ENCODE peak calls at places on chromosome 17, in five cellular contexts. One of them, this sample, is unnamed.

GRCh38 chr17:40903129-40903847 is 18.2 kb upstream of the KRT20 start:
- DNase-seq in A549: peak; percentile 96
- DNase-seq in GM12878: no peak
- DNase-seq in K562: peak; percentile 32
- DNase-seq in HepG2: peak; percentile 82
- DNase-seq in this sample: no peak

GRCh38 chr17:65020284-65020683 is 36.3 kb downstream of the GNA13 start:
- DNase-seq in A549: no peak
- DNase-seq in GM12878: no peak
- DNase-seq in K562: no peak
- DNase-seq in HepG2: no peak
- DNase-seq in this sample: no peak

GRCh38 chr17:8981443-8981842 is 15.9 kb upstream of the PIK3R5 start:
- DNase-seq in A549: no peak
- DNase-seq in GM12878: no peak
- DNase-seq in K562: no peak
- DNase-seq in HepG2: no peak
- DNase-seq in this sample: no peak

GRCh38 chr17:50151937-50152547 is 1.6 kb upstream of the PPP1R9B start:
- DNase-seq in A549: peak; percentile 96
- DNase-seq in GM12878: no peak
- DNase-seq in K562: peak; percentile 92
- DNase-seq in HepG2: peak; percentile 87
- DNase-seq in this sample: peak; percentile 89

GRCh38 chr17:45147102-45147580 is 1.1 kb upstream of the HEXIM1 start:
- DNase-seq in A549: no peak
- DNase-seq in GM12878: no peak
- DNase-seq in K562: peak; percentile 88
- DNase-seq in HepG2: no peak
- DNase-seq in this sample: peak; percentile 86

GRCh38 chr17:14741516-14741915 is 440.6 kb downstream of the HS3ST3B1 start:
- DNase-seq in A549: peak; percentile 42
- DNase-seq in GM12878: no peak
- DNase-seq in K562: no peak
- DNase-seq in HepG2: no peak
- DNase-seq in this sample: no peak

GRCh38 chr17:4708436-4708835 is 2.0 kb upstream of the ARRB2 start:
- DNase-seq in A549: peak; percentile 60
- DNase-seq in GM12878: no peak
- DNase-seq in K562: peak; percentile 38
- DNase-seq in HepG2: peak; percentile 72
- DNase-seq in this sample: no peak

GRCh38 chr17:6323626-6324356 is 111.1 kb downstream of the AIPL1 start:
- DNase-seq in A549: peak; percentile 20
- DNase-seq in GM12878: no peak
- DNase-seq in K562: peak; percentile 5
- DNase-seq in HepG2: no peak
- DNase-seq in this sample: peak; percentile 14

GRCh38 chr17:67879662-67880061 is 54.4 kb downstream of the BPTF start:
- DNase-seq in A549: no peak
- DNase-seq in GM12878: no peak
- DNase-seq in K562: peak; percentile 43
- DNase-seq in HepG2: no peak
- DNase-seq in this sample: no peak

GRCh38 chr17:13584701-13585080 is 17.0 kb downstream of the HS3ST3A1 start:
- DNase-seq in A549: no peak
- DNase-seq in GM12878: no peak
- DNase-seq in K562: no peak
- DNase-seq in HepG2: no peak
- DNase-seq in this sample: no peak

GRCh38 chr17:13702266-13702665 is 100.5 kb upstream of the HS3ST3A1 start:
- DNase-seq in A549: no peak
- DNase-seq in GM12878: no peak
- DNase-seq in K562: no peak
- DNase-seq in HepG2: no peak
- DNase-seq in this sample: no peak

GRCh38 chr17:79837888-79838540 is 1.2 kb downstream of the CBX4 start:
- DNase-seq in A549: no peak
- DNase-seq in GM12878: no peak
- DNase-seq in K562: peak; percentile 47
- DNase-seq in HepG2: no peak
- DNase-seq in this sample: peak; percentile 62

GRCh38 chr17:44221072-44221861 is 1.8 kb upstream of the UBTF start:
- DNase-seq in A549: peak; percentile 85
- DNase-seq in GM12878: no peak
- DNase-seq in K562: peak; percentile 85
- DNase-seq in HepG2: peak; percentile 78
- DNase-seq in this sample: peak; percentile 84

GRCh38 chr17:78137392-78138203 is 7.0 kb downstream of the TMC8 start:
- DNase-seq in A549: peak; percentile 65
- DNase-seq in GM12878: no peak
- DNase-seq in K562: peak; percentile 84
- DNase-seq in HepG2: no peak
- DNase-seq in this sample: peak; percentile 60

GRCh38 chr17:74579910-74580309 is 12.2 kb downstream of the CD300LD start:
- DNase-seq in A549: no peak
- DNase-seq in GM12878: no peak
- DNase-seq in K562: no peak
- DNase-seq in HepG2: no peak
- DNase-seq in this sample: no peak

GRCh38 chr17:80860101-80860671 is 131.5 kb upstream of the CHMP6 start:
- DNase-seq in A549: no peak
- DNase-seq in GM12878: no peak
- DNase-seq in K562: no peak
- DNase-seq in HepG2: no peak
- DNase-seq in this sample: no peak

GRCh38 chr17:19756551-19756950 is 8.5 kb upstream of the ALDH3A1 start:
- DNase-seq in A549: no peak
- DNase-seq in GM12878: no peak
- DNase-seq in K562: no peak
- DNase-seq in HepG2: no peak
- DNase-seq in this sample: no peak

GRCh38 chr17:64081802-64082799 is 47.8 kb downstream of the ERN1 start:
- DNase-seq in A549: peak; percentile 93
- DNase-seq in GM12878: peak; percentile 72
- DNase-seq in K562: peak; percentile 64
- DNase-seq in HepG2: peak; percentile 93
- DNase-seq in this sample: peak; percentile 76

GRCh38 chr17:20092973-20093626 is 83.9 kb downstream of the SPECC1 start:
- DNase-seq in A549: no peak
- DNase-seq in GM12878: no peak
- DNase-seq in K562: no peak
- DNase-seq in HepG2: no peak
- DNase-seq in this sample: no peak

GRCh38 chr17:28959471-28959871 is 8.2 kb upstream of the PHF12 start:
- DNase-seq in A549: no peak
- DNase-seq in GM12878: no peak
- DNase-seq in K562: no peak
- DNase-seq in HepG2: no peak
- DNase-seq in this sample: no peak

GRCh38 chr17:10735821-10736220 is 6.0 kb upstream of the TMEM220 start:
- DNase-seq in A549: no peak
- DNase-seq in GM12878: no peak
- DNase-seq in K562: no peak
- DNase-seq in HepG2: no peak
- DNase-seq in this sample: no peak

GRCh38 chr17:61314368-61315078 is 85.1 kb upstream of the TBX2 start:
- DNase-seq in A549: no peak
- DNase-seq in GM12878: no peak
- DNase-seq in K562: no peak
- DNase-seq in HepG2: no peak
- DNase-seq in this sample: peak; percentile 69

GRCh38 chr17:33647976-33648375 is 354.9 kb upstream of the ASIC2 start:
- DNase-seq in A549: peak; percentile 44
- DNase-seq in GM12878: no peak
- DNase-seq in K562: peak; percentile 33
- DNase-seq in HepG2: no peak
- DNase-seq in this sample: peak; percentile 49

DNA sequence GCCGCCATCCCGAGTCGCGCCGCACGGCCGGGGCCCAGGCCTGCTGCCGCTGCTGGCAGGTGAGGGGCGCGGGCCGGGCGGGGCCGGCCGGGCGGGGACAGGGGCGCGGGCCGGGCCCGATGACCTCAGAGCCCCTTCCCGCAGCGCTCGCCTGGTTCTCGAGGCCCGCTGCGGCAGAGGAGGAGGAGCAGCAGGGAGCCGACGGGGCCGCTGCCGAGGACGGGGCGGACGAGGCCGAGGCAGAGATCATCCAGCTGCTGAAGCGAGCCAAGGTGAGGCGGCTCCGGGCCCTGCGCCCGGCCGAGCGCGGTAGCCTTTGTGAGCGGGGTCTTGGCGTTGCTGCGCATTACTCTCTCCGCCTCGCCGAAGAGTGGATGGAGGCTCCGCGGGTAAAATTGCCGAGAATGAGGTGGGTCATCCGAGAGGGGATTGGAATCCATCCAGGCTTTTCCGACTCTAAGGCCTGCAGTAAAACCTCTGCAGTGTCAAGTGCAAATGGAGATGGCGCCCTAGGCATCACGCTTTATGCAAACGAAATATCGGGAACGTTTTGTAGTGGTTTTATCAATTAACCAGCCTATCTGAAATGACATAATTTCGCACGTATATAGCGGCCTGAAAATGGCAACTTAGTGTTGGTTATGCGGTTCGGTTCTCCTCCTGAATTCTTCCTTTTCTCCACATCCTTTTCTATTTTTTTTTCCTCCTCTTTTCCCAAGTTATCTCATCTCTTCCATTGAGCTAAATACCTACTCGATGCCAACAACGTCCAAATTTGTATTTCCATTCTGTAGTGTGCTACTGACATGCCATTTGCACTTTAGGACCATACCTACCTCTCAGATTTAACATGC is 577 bp downstream of the TTC19 start:
- DNase-seq in A549: peak; percentile 48
- DNase-seq in GM12878: no peak
- DNase-seq in K562: peak; percentile 45
- DNase-seq in HepG2: peak; percentile 15
- DNase-seq in this sample: no peak
- TF ChIP-seq CHD2 in A549: no peak
- TF ChIP-seq CHD2 in GM12878: no peak
- TF ChIP-seq CHD2 in K562: no peak
- TF ChIP-seq CHD2 in HepG2: no peak
- TF ChIP-seq CHD2 in this sample: no peak

GRCh38 chr17:76453431-76453743 is 435 bp upstream of the UBE2O start:
- DNase-seq in A549: no peak
- DNase-seq in GM12878: no peak
- DNase-seq in K562: no peak
- DNase-seq in HepG2: no peak
- DNase-seq in this sample: no peak
- H3K4me3 ChIP-seq in A549: peak overlapping the region; percentile 84
- H3K4me3 ChIP-seq in GM12878: no peak overlapping the region
- H3K4me3 ChIP-seq in K562: no peak overlapping the region
- H3K4me3 ChIP-seq in HepG2: no peak overlapping the region
- H3K4me3 ChIP-seq in this sample: peak overlapping the region; percentile 74

GRCh38 chr17:38449364-38449763 is 21.1 kb downstream of the ARHGAP23 start:
- DNase-seq in A549: peak; percentile 51
- DNase-seq in GM12878: no peak
- DNase-seq in K562: no peak
- DNase-seq in HepG2: peak; percentile 67
- DNase-seq in this sample: no peak
- TF ChIP-seq MAX in A549: peak; percentile 30
- TF ChIP-seq MAX in GM12878: no peak
- TF ChIP-seq MAX in K562: no peak
- TF ChIP-seq MAX in HepG2: no peak
- TF ChIP-seq MAX in this sample: no peak

GRCh38 chr17:48629411-48629759 is 3.2 kb upstream of the HOXB9 start:
- DNase-seq in A549: no peak
- DNase-seq in GM12878: no peak
- DNase-seq in K562: no peak
- DNase-seq in HepG2: no peak
- DNase-seq in this sample: no peak

GRCh38 chr17:48628641-48629410 is 2.7 kb upstream of the HOXB9 start:
- DNase-seq in A549: no peak
- DNase-seq in GM12878: no peak
- DNase-seq in K562: peak; percentile 62
- DNase-seq in HepG2: no peak
- DNase-seq in this sample: no peak

GRCh38 chr17:48627242-48627597 is 1.1 kb upstream of the HOXB9 start:
- DNase-seq in A549: no peak
- DNase-seq in GM12878: no peak
- DNase-seq in K562: no peak
- DNase-seq in HepG2: no peak
- DNase-seq in this sample: no peak

GRCh38 chr17:48626470-48627241 is 498 bp upstream of the HOXB9 start:
- DNase-seq in A549: peak; percentile 86
- DNase-seq in GM12878: no peak
- DNase-seq in K562: peak; percentile 99
- DNase-seq in HepG2: no peak
- DNase-seq in this sample: no peak

GRCh38 chr17:48627625-48628510 is 1.7 kb upstream of the HOXB9 start:
- DNase-seq in A549: no peak
- DNase-seq in GM12878: no peak
- DNase-seq in K562: peak; percentile 63
- DNase-seq in HepG2: no peak
- DNase-seq in this sample: no peak
- TF ChIP-seq CHD2 in A549: no peak
- TF ChIP-seq CHD2 in GM12878: no peak
- TF ChIP-seq CHD2 in K562: no peak
- TF ChIP-seq CHD2 in HepG2: no peak
- TF ChIP-seq CHD2 in this sample: no peak

DNA sequence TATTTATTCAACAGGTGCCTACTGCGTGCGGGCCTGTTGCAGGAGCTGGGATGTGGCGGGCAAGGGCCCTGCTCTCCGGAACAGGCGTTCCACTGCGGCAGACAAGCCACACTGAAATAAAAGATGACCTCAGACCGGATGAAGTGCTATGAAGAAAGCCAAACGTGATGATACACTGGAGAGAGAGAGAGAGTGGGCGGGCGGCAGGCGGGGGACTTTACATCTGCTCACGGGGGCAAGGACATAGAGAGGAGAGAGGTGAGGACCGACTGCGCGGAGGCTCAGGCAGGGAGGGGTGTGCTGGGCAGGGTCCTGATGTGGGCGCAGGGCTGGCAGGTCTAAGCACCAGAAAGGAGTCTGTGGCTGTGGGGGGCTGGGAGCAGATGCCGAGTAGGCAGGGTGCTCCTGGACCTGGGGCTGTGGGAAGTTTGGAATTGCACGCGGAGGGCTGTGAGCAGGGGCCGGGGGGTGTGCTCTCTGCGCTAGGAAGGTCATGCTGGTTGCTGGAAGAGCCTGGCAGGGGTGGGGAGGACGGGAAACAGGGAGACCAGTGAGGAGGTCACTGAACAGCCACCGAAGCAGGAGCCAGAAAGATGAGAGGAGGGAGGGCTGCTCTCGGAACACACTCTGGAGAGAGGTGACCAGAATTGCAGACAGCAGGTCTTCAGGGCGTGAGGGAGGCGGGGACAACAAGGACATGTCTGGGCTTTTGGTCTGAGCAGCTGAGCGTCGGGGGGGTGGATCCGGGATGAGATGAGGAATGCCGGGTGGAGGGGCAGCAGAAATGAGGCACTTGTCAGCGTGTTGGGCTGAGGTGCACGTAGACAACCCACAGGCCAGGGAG is 9.9 kb downstream of the MXRA7 start:
- DNase-seq in A549: no peak
- DNase-seq in GM12878: no peak
- DNase-seq in K562: no peak
- DNase-seq in HepG2: peak; percentile 86
- DNase-seq in this sample: peak; percentile 85
- H3K4me3 ChIP-seq in A549: no peak overlapping the region
- H3K4me3 ChIP-seq in GM12878: no peak overlapping the region
- H3K4me3 ChIP-seq in K562: no peak overlapping the region
- H3K4me3 ChIP-seq in HepG2: peak overlapping the region; percentile 56
- H3K4me3 ChIP-seq in this sample: peak overlapping the region; percentile 50

GRCh38 chr17:82332669-82333278 is 792 bp downstream of the SECTM1 start:
- DNase-seq in A549: peak; percentile 58
- DNase-seq in GM12878: no peak
- DNase-seq in K562: peak; percentile 59
- DNase-seq in HepG2: no peak
- DNase-seq in this sample: peak; percentile 78
- TF ChIP-seq MAX in A549: peak; percentile 48
- TF ChIP-seq MAX in GM12878: no peak
- TF ChIP-seq MAX in K562: peak; percentile 58
- TF ChIP-seq MAX in HepG2: no peak
- TF ChIP-seq MAX in this sample: peak; percentile 50